ENCODE peak calls at places on chromosomes 3 and 15, in seven cellular contexts. S is suprapubic skin, I is ovary, F is thyroid gland, U is uterus, J is HCT116, K is breast epithelium. G is an unnamed sample.

GRCh38 chr15:101476756-101477155 is 12.8 kb downstream of the PCSK6 start:
- DNase-seq in S (no peak), I (no peak), F (no peak), U (no peak), J (no peak), K (no peak), G (no peak)

GRCh38 chr3:9142346-9142745 is 107.1 kb downstream of the SRGAP3 start:
- DNase-seq in S (no peak), I (no peak), F (no peak), U (no peak), J (no peak), K (no peak), G (no peak)

GRCh38 chr15:44199393-44199792 is 4.3 kb upstream of the FRMD5 start:
- DNase-seq in S (no peak), I (no peak), F (no peak), U (no peak), J (no peak), K (no peak), G (no peak)

GRCh38 chr3:123194552-123194951 is 7.2 kb upstream of the SEC22A start:
- DNase-seq in S (no peak), I (no peak), F (peak), U (no peak), J (peak), K (no peak), G (peak)

GRCh38 chr3:172709776-172710708 is 825 bp downstream of the NCEH1 start:
- DNase-seq in S (no peak), I (peak), F (peak), U (peak), J (no peak), K (peak), G (peak)

GRCh38 chr3:49158108-49158709 is 7.9 kb downstream of the CCDC71 start:
- DNase-seq in S (no peak), I (no peak), F (peak), U (no peak), J (peak), K (no peak), G (no peak)

GRCh38 chr3:58176827-58177489 is 33.8 kb downstream of the DNASE1L3 start:
- DNase-seq in S (no peak), I (no peak), F (no peak), U (no peak), J (no peak), K (no peak), G (no peak)

GRCh38 chr3:50396502-50396901 is 37.2 kb upstream of the TMEM115 start:
- DNase-seq in S (no peak), I (no peak), F (no peak), U (no peak), J (peak), K (no peak), G (no peak)

GRCh38 chr3:108410531-108410984 is 99.8 kb downstream of the MYH15 start:
- DNase-seq in S (no peak), I (no peak), F (peak), U (no peak), J (no peak), K (no peak), G (no peak)

GRCh38 chr3:3200632-3201212 is 21.2 kb upstream of the CRBN start:
- DNase-seq in S (no peak), I (no peak), F (peak), U (peak), J (peak), K (peak), G (peak)

GRCh38 chr3:165185707-165186327 is 10.4 kb downstream of the SLITRK3 start:
- DNase-seq in S (no peak), I (no peak), F (peak), U (peak), J (peak), K (no peak), G (peak)

GRCh38 chr3:189630667-189631372 is 369 bp upstream of the TP63 start:
- DNase-seq in S (no peak), I (no peak), F (no peak), U (no peak), J (no peak), K (no peak), G (no peak)

GRCh38 chr3:52185311-52185710 is 12.6 kb upstream of the ALAS1 start:
- DNase-seq in S (no peak), I (no peak), F (no peak), U (no peak), J (no peak), K (no peak), G (no peak)

GRCh38 chr3:48594431-48595049 is 589 bp downstream of the COL7A1 start:
- DNase-seq in S (no peak), I (no peak), F (no peak), U (no peak), J (no peak), K (no peak), G (no peak)

GRCh38 chr3:128432898-128433629 is 33.6 kb downstream of the DNAJB8 start:
- DNase-seq in S (no peak), I (no peak), F (peak), U (no peak), J (no peak), K (no peak), G (no peak)

GRCh38 chr15:34252545-34252944 is 27.7 kb downstream of the EMC4 start:
- DNase-seq in S (no peak), I (no peak), F (no peak), U (no peak), J (no peak), K (no peak), G (no peak)

GRCh38 chr3:126951561-126951960 is 31.4 kb upstream of the PLXNA1 start:
- DNase-seq in S (no peak), I (no peak), F (no peak), U (no peak), J (no peak), K (no peak), G (no peak)

GRCh38 chr3:159643406-159643805 is 345.2 kb upstream of the IL12A start:
- DNase-seq in S (no peak), I (no peak), F (no peak), U (no peak), J (no peak), K (no peak), G (no peak)

GRCh38 chr15:83199288-83199687 is 8.3 kb downstream of the HDGFL3 start:
- DNase-seq in S (no peak), I (no peak), F (no peak), U (no peak), J (no peak), K (no peak), G (no peak)

GRCh38 chr3:153896197-153896596 is 225.0 kb upstream of the ARHGEF26 start:
- DNase-seq in S (no peak), I (no peak), F (no peak), U (no peak), J (no peak), K (no peak), G (no peak)

GRCh38 chr3:167228135-167228534 is 152.0 kb downstream of the ZBBX start:
- DNase-seq in S (no peak), I (no peak), F (no peak), U (no peak), J (no peak), K (no peak), G (no peak)

GRCh38 chr3:46184469-46184868 is 23.6 kb downstream of the CCR1 start:
- DNase-seq in S (no peak), I (no peak), F (no peak), U (no peak), J (peak), K (no peak), G (no peak)

GRCh38 chr3:118817748-118818165 is 216.9 kb downstream of the IGSF11 start:
- DNase-seq in S (no peak), I (no peak), F (peak), U (no peak), J (peak), K (no peak), G (peak)

GRCh38 chr15:51318382-51319150 is 19.8 kb downstream of the CYP19A1 start:
- DNase-seq in S (no peak), I (no peak), F (no peak), U (no peak), J (no peak), K (no peak), G (no peak)

GRCh38 chr15:58179741-58180381 is 41.7 kb downstream of the AQP9 start:
- DNase-seq in S (no peak), I (no peak), F (no peak), U (no peak), J (no peak), K (no peak), G (no peak)

GRCh38 chr3:19256313-19256712 is 108.0 kb downstream of the KCNH8 start:
- DNase-seq in S (no peak), I (no peak), F (no peak), U (no peak), J (no peak), K (no peak), G (no peak)

GRCh38 chr3:52801839-52802238 is 7.2 kb downstream of the ITIH3 start:
- DNase-seq in S (no peak), I (no peak), F (no peak), U (no peak), J (no peak), K (no peak), G (no peak)

GRCh38 chr3:77254967-77255831 is 215.3 kb downstream of the ROBO2 start:
- DNase-seq in S (no peak), I (no peak), F (peak), U (no peak), J (no peak), K (no peak), G (no peak)

DNA sequence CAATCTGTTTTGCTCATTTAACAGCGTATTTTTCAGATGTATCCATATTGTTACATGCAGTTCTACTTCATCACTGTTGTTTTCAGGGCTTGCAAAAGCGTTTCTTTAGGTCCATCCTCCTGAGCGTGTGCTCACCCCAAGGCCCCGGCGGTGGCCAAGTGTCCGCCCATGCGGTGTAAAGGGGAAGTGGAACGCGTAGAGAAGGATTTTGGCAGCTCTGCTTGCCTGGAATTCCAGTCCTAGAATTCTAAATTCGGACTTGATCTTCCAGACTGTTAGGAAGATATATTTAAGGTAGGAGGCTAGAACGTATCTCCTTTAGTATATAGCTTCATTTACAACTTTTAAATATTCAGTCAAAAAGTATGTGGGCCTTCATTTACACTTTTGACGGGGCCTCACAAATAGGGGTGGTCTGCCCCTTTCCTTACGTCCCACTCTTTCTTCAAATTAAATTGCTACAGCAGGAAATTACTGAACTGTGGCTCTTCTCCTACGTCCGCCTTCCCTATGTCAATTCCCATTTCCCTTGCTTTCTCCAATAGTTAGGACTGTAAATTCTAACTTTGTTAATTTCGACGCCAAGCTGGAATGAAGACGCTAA is 609 bp upstream of the TBC1D23 start:
- DNase-seq in S (no peak), I (peak), F (peak), U (peak), J (no peak), K (peak), G (peak)
- TF ChIP-seq CTCF in S (no peak), I (no peak), F (no peak), U (peak), J (no peak), K (peak), G (no peak)

DNA sequence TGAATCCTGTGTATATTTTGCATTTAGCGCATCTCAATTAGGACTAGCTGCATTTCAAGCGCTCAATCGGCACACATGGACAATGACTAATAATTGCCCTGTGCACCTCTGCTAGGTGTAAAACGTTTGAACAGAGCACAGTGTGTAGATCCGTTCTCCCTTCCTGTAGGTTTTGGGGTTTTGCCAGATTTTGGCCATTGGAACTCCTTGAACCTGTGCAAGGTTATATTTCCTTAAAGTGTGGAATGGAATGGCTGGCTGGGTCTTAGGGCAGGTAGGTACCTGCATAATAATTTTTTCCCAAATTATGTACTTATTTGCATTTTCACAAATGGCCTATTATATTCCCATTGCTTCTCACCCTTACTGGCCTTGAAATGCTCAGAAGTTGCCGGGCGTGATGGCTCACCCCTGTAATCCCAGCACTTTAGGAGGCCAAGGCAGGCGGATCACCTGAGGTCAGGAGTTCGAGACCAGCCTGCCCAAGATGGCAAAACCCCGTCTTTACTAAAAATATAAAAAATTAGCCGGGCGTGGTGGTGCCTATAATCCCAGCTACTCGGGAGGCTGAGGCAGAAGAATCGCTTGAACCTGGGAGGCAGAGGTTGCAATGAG is 774 bp downstream of the RNU5B-1 start:
- DNase-seq in S (no peak), I (peak), F (no peak), U (no peak), J (no peak), K (no peak), G (no peak)
- TF ChIP-seq POLR2A in S (no peak), I (no peak), F (no peak), U (no peak), J (no peak), K (no peak), G (no peak)

GRCh38 chr3:175088981-175089380 is 229.8 kb downstream of the NAALADL2 start:
- DNase-seq in S (no peak), I (no peak), F (no peak), U (no peak), J (no peak), K (no peak), G (no peak)
- H3K27ac ChIP-seq in S (no peak), I (no peak), F (no peak), U (no peak), J (no peak), K (no peak), G (no peak)

GRCh38 chr15:60212536-60212935 is 185.2 kb downstream of the ANXA2 start:
- DNase-seq in S (no peak), I (no peak), F (no peak), U (no peak), J (no peak), K (no peak), G (no peak)
- TF ChIP-seq CTCF in S (no peak), I (no peak), F (no peak), U (no peak), J (peak), K (no peak), G (no peak)

GRCh38 chr3:64291345-64291744 is 66.1 kb upstream of the PRICKLE2 start:
- DNase-seq in S (no peak), I (no peak), F (no peak), U (peak), J (no peak), K (no peak), G (peak)
- TF ChIP-seq POLR2A in S (no peak), I (no peak), F (no peak), U (no peak), J (no peak), K (no peak), G (no peak)